ENCODE peak calls at places on chromosomes 1 and 21, in six cellular contexts. C is NCI-H1092 treated with DMSO at 0.1 percent for 48 hours, U is HEK293T, G is NCI-H187, S is anterior cingulate cortex, Q is right atrium auricular region. B is an unnamed sample.

GRCh38 chr1:225962440-225962975 is 21.5 kb upstream of the LEFTY2 start:
- DNase-seq in G (no peak), Q (no peak), C (peak), U (peak), S (no peak), B (no peak)

GRCh38 chr1:230982698-230983097 is 3.8 kb downstream of the ARV1 start:
- DNase-seq in S (no peak), G (no peak), C (no peak), U (no peak), Q (no peak), B (no peak)

GRCh38 chr1:154775559-154776338 is 94.3 kb downstream of the KCNN3 start:
- DNase-seq in C (peak), S (no peak), U (no peak), G (no peak), Q (no peak), B (no peak)

GRCh38 chr1:6025269-6026094 is 20.2 kb upstream of the KCNAB2 start:
- DNase-seq in U (no peak), S (no peak), C (no peak), G (no peak), Q (no peak), B (no peak)

GRCh38 chr21:45615145-45615711 is 28.3 kb upstream of the PCBP3 start:
- DNase-seq in G (no peak), U (no peak), C (peak), S (no peak), Q (no peak), B (no peak)

GRCh38 chr1:186420923-186421322 is 40.0 kb downstream of the PDC start:
- DNase-seq in S (no peak), Q (no peak), C (no peak), G (no peak), U (no peak), B (no peak)

GRCh38 chr1:92536593-92537332 is 50.0 kb upstream of the GFI1 start:
- DNase-seq in S (no peak), U (no peak), Q (no peak), G (no peak), C (no peak), B (no peak)

GRCh38 chr1:151313501-151313900 is 13.7 kb downstream of the PI4KB start:
- DNase-seq in C (no peak), Q (no peak), U (no peak), S (no peak), G (no peak), B (no peak)

GRCh38 chr1:25529518-25530347 is 13.7 kb upstream of the LDLRAP1 start:
- DNase-seq in C (no peak), S (no peak), Q (no peak), G (no peak), U (no peak), B (no peak)

GRCh38 chr1:243234978-243235657 is 20.0 kb downstream of the CEP170 start:
- DNase-seq in Q (no peak), S (no peak), C (no peak), U (no peak), G (no peak), B (no peak)

GRCh38 chr1:204828352-204828850 is 42.3 kb upstream of the NFASC start:
- DNase-seq in S (peak), U (peak), G (peak), C (peak), Q (no peak), B (peak)

GRCh38 chr1:163161337-163161736 is 41.4 kb downstream of the RGS5 start:
- DNase-seq in G (no peak), S (no peak), C (no peak), U (no peak), Q (no peak), B (no peak)

GRCh38 chr1:85839459-85839858 is 131.2 kb upstream of the ZNHIT6 start:
- DNase-seq in S (no peak), C (no peak), G (no peak), U (no peak), Q (no peak), B (no peak)

GRCh38 chr1:173354937-173355280 is 122.2 kb upstream of the PRDX6 start:
- DNase-seq in S (no peak), U (no peak), G (no peak), Q (no peak), C (no peak), B (no peak)

GRCh38 chr21:23950344-23950743 is 1656.9 kb downstream of the MRPL39 start:
- DNase-seq in U (no peak), S (no peak), C (no peak), G (no peak), Q (no peak), B (no peak)

GRCh38 chr1:42318601-42319000 is 16.4 kb downstream of the FOXJ3 start:
- DNase-seq in S (no peak), G (no peak), Q (no peak), U (no peak), C (no peak), B (no peak)

B was measured in NCI-H2107.